ENCODE peak calls at places on chromosomes 2 and 18, in four cellular contexts. A is hepatic stellate cell, O is heart right ventricle, B is left ventricle myocardium inferior. Z is an unnamed sample.

GRCh38 chr2:221958224-221958623 is 340.6 kb downstream of the PAX3 start:
- DNase-seq in B (no peak), A (no peak), O (no peak), Z (no peak)

GRCh38 chr2:70270323-70270722 is 12.4 kb downstream of the PCYOX1 start:
- DNase-seq in O (no peak), A (no peak), B (no peak), Z (no peak)

GRCh38 chr18:63016270-63016669 is 300.9 kb downstream of the PHLPP1 start:
- DNase-seq in B (no peak), O (no peak), A (peak), Z (peak)

GRCh38 chr2:55875434-55876135 is 48.0 kb downstream of the EFEMP1 start:
- DNase-seq in B (no peak), O (no peak), A (no peak), Z (no peak)

GRCh38 chr2:9238927-9239326 is 32.3 kb downstream of the ASAP2 start:
- DNase-seq in A (no peak), O (no peak), B (no peak), Z (no peak)

GRCh38 chr2:104862061-104862941 is 8.4 kb downstream of the POU3F3 start:
- DNase-seq in A (no peak), B (no peak), O (no peak), Z (no peak)

GRCh38 chr2:75100011-75100680 is 99.2 kb downstream of the TACR1 start:
- DNase-seq in A (peak), B (no peak), O (no peak), Z (peak)

GRCh38 chr2:130728007-130728454 is 839 bp upstream of the GPR148 start:
- DNase-seq in B (no peak), A (no peak), O (no peak), Z (no peak)

GRCh38 chr2:236965841-236966096 is 119.9 kb upstream of the COPS8 start:
- DNase-seq in O (no peak), B (no peak), A (no peak), Z (no peak)

GRCh38 chr2:11092693-11093335 is 62.5 kb upstream of the SLC66A3 start:
- DNase-seq in O (no peak), B (no peak), A (no peak), Z (no peak)

GRCh38 chr2:149562304-149562703 is 25.3 kb downstream of the MMADHC start:
- DNase-seq in O (no peak), A (peak), B (no peak), Z (peak)

GRCh38 chr18:78884502-78884901 is 95.1 kb upstream of the SALL3 start:
- DNase-seq in A (no peak), B (no peak), O (no peak), Z (no peak)

GRCh38 chr18:67608171-67608570 is 91.7 kb upstream of the DSEL start:
- DNase-seq in O (no peak), A (no peak), B (no peak), Z (no peak)

GRCh38 chr2:225558425-225558824 is 158.9 kb downstream of the NYAP2 start:
- DNase-seq in B (no peak), A (no peak), O (no peak), Z (no peak)

GRCh38 chr18:79799619-79800352 is 2.0 kb downstream of the KCNG2 start:
- DNase-seq in O (no peak), B (no peak), A (no peak), Z (no peak)

GRCh38 chr2:74548285-74548918 is 5.3 kb downstream of the LOXL3 start:
- DNase-seq in A (no peak), O (no peak), B (no peak), Z (peak)

GRCh38 chr2:205769879-205770278 is 87.6 kb downstream of the NRP2 start:
- DNase-seq in O (no peak), A (no peak), B (no peak), Z (no peak)

GRCh38 chr18:60966876-60967275 is 366.4 kb upstream of the CDH20 start:
- DNase-seq in B (no peak), A (no peak), O (no peak), Z (no peak)